ENCODE peak calls at places on chromosomes 16 and 17, in five cellular contexts. G is CD8-positive, alpha-beta T cell; S is Peyer's patch; M is left ventricle myocardium inferior; B is breast epithelium. J is an unnamed sample.
A peak's percentile ranks its signal among the peaks of the same experiment; 100 is the strongest.

GRCh38 chr16:56199164-56199563 is 7.9 kb downstream of the GNAO1 start:
- DNase-seq in M (no peak), G (no peak), B (no peak), S (no peak), J (no peak)

GRCh38 chr16:16861546-16861945 is 482.6 kb downstream of the NPIPA7 start:
- DNase-seq in M (no peak), G (peak; percentile 73), B (peak; percentile 18), S (peak; percentile 42), J (no peak)

GRCh38 chr16:77674888-77675287 is 47.4 kb upstream of the NUDT7 start:
- DNase-seq in S (no peak), B (no peak), G (no peak), M (no peak), J (no peak)

GRCh38 chr16:788399-789126 is at the start of gene CHTF18:
- DNase-seq in M (peak; percentile 93), G (peak; percentile 96), S (peak; percentile 87), B (peak; percentile 94), J (peak; percentile 57)

GRCh38 chr16:68668266-68668665 is 23.2 kb downstream of the CDH3 start:
- DNase-seq in B (no peak), G (no peak), S (no peak), M (no peak), J (no peak)

GRCh38 chr16:16076400-16076901 is 127.0 kb downstream of the ABCC1 start:
- DNase-seq in B (no peak), M (no peak), S (no peak), G (no peak), J (no peak)

GRCh38 chr17:78140169-78141051 is 5.8 kb upstream of the C17orf99 start:
- DNase-seq in G (peak; percentile 93), M (peak; percentile 88), S (peak; percentile 96), B (peak; percentile 88), J (peak; percentile 48)

GRCh38 chr16:74623214-74623842 is 16.4 kb upstream of the GLG1 start:
- DNase-seq in S (no peak), B (no peak), G (no peak), M (no peak), J (no peak)

GRCh38 chr17:81245024-81245664 is 6.0 kb downstream of the NDUFAF8 start:
- DNase-seq in S (no peak), B (no peak), G (no peak), M (no peak), J (no peak)

GRCh38 chr16:59180083-59180476 is 446.0 kb upstream of the GOT2 start:
- DNase-seq in G (no peak), M (no peak), B (no peak), S (no peak), J (no peak)

GRCh38 chr17:29043539-29044165 is 711 bp downstream of the PIPOX start:
- DNase-seq in G (no peak), S (no peak), M (no peak), B (no peak), J (no peak)

GRCh38 chr16:88329726-88330700 is 52.7 kb upstream of the ZNF469 start:
- DNase-seq in B (no peak), M (no peak), S (no peak), G (no peak), J (no peak)

GRCh38 chr16:85728879-85729278 is 22.0 kb downstream of the C16orf74 start:
- DNase-seq in M (no peak), B (no peak), G (no peak), S (no peak), J (no peak)
- TF ChIP-seq CTCF in M (no peak), B (no peak), G (no peak), S (no peak), J (no peak)

DNA sequence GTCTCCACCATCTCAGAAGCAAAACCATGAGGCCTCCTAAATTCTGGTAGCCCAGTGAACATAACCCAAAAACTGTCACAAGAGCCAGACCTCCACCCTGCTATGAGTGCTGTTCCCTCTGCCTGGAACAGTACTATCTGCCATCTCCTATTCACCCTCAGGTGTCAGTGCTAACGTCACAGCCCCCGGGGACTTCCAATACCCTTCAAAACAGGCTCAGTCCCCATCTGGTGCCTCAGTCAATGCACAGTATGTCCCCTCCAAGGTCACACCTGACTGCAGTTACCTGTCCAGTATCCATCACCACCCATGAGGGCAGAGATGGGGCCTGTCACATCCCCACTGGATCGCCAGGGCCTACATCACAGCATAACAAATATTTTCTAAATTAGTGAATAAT is 11.5 kb downstream of the CREBBP start:
- DNase-seq in G (no peak), B (no peak), S (no peak), M (no peak), J (no peak)
- H3K4me1 ChIP-seq in G (peaks cover 94% of the 10 kb centered on the region), B (peaks cover 16% of the 10 kb centered on the region), S (peaks cover 15% of the 10 kb centered on the region), M (peaks cover 98% of the 10 kb centered on the region), J (peaks cover 97% of the 10 kb centered on the region)

GRCh38 chr16:11914759-11915643 is 755 bp downstream of the GSPT1 start:
- DNase-seq in B (no peak), M (peak; percentile 38), S (peak; percentile 51), G (peak; percentile 51), J (no peak)
- TF ChIP-seq CTCF in B (no peak), M (peak; percentile 28), S (no peak), G (no peak), J (no peak)

GRCh38 chr16:50046853-50047252 is 18.9 kb upstream of the HEATR3 start:
- DNase-seq in G (no peak), S (no peak), M (no peak), B (no peak), J (no peak)
- H3K4me1 ChIP-seq in G (no peaks in the 10 kb centered on the region), S (no peaks in the 10 kb centered on the region), M (no peaks in the 10 kb centered on the region), B (no peaks in the 10 kb centered on the region), J (no peaks in the 10 kb centered on the region)

GRCh38 chr16:64019339-64019738 is 1102.5 kb downstream of the CDH11 start:
- DNase-seq in M (no peak), S (no peak), B (no peak), G (no peak), J (no peak)
- TF ChIP-seq CTCF in M (no peak), S (no peak), B (no peak), G (no peak), J (no peak)

GRCh38 chr17:50027639-50028206 is 28.2 kb upstream of the ITGA3 start:
- DNase-seq in M (peak; percentile 55), G (no peak), B (peak; percentile 71), S (no peak), J (peak; percentile 74)
- H3K4me1 ChIP-seq in M (peaks cover 19% of the 10 kb centered on the region), G (peaks cover 8% of the 10 kb centered on the region), B (peaks cover 14% of the 10 kb centered on the region), S (peaks cover 4% of the 10 kb centered on the region), J (peaks cover 18% of the 10 kb centered on the region)

GRCh38 chr17:75456417-75457046 is at the start of gene TMEM94:
- DNase-seq in G (peak; percentile 92), B (peak; percentile 96), S (peak; percentile 95), M (peak; percentile 93), J (peak; percentile 91)

GRCh38 chr17:75459246-75459589 is 2.8 kb downstream of the TMEM94 start:
- DNase-seq in B (no peak), G (no peak), S (no peak), M (no peak), J (no peak)

GRCh38 chr17:75455896-75456416 is 479 bp upstream of the TMEM94 start:
- DNase-seq in S (no peak), M (no peak), G (no peak), B (no peak), J (no peak)

GRCh38 chr17:75459590-75460267 is 3.3 kb downstream of the TMEM94 start:
- DNase-seq in S (peak; percentile 29), G (no peak), M (no peak), B (peak; percentile 61), J (no peak)

DNA sequence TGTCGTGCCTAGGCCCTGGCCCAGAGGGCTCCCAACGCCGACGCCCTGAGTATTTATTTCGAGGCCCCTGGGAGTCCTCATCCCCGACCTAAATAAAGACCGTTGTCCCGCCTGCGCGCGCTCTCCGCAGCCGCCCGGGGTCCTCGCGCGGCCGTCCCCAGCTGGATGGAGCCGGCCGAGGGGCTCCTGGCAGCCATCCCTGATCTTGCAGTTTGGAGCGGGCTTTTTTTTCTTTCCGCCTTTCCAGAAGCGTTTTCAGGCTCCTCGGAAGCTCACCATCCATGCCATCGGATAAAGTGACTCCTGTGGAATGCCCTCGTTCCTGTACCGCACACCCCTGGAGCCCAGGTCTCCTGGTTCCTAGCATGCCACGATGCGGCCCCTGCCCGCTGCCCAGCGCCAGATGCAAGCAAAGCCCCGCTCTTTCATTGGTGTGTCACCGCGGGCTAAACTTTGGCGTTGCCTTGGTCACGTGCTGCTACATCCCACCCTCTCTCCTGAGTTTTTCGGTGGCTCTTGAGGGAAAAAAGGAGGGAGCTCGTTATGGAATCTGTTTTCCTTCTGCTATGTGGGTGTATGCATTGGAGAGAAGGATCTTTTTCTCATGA is 716 bp downstream of the TMEM94 start:
- DNase-seq in G (peak; percentile 51), B (no peak), M (no peak), S (no peak), J (no peak)
- TF ChIP-seq CTCF in G (no peak), B (no peak), M (peak; percentile 19), S (no peak), J (no peak)

GRCh38 chr16:81652798-81653505 is 126.1 kb upstream of the PLCG2 start:
- DNase-seq in G (no peak), M (no peak), S (no peak), B (no peak), J (no peak)
- H3K4me1 ChIP-seq in G (no peaks in the 10 kb centered on the region), M (peaks cover 22% of the 10 kb centered on the region), S (no peaks in the 10 kb centered on the region), B (no peaks in the 10 kb centered on the region), J (no peaks in the 10 kb centered on the region)